ENCODE peak calls at places on chromosomes 5 and 9, in six cellular contexts. S, R, G, F, Y and H are unnamed samples.

GRCh38 chr5:96875805-96876291 is 452 bp upstream of the ERAP2 start:
- DNase-seq in S (no peak), R (no peak), G (no peak), F (no peak), Y (no peak), H (peak; percentile 77)

GRCh38 chr9:69542942-69543704 is 129.0 kb downstream of the APBA1 start:
- DNase-seq in S (peak; percentile 83), R (peak; percentile 78), G (no peak), F (no peak), Y (peak; percentile 56), H (peak; percentile 47)

GRCh38 chr5:164303646-164304225 is 798.3 kb downstream of the MAT2B start:
- DNase-seq in S (no peak), R (no peak), G (no peak), F (peak; percentile 19), Y (no peak), H (no peak)

GRCh38 chr9:78590068-78590467 is 293.1 kb downstream of the PSAT1 start:
- DNase-seq in S (no peak), R (no peak), G (peak; percentile 68), F (no peak), Y (no peak), H (no peak)

GRCh38 chr5:3384531-3384930 is 211.1 kb upstream of the IRX1 start:
- DNase-seq in S (no peak), R (no peak), G (no peak), F (no peak), Y (no peak), H (no peak)

GRCh38 chr5:146993876-146994530 is 115.4 kb upstream of the PPP2R2B start:
- DNase-seq in S (no peak), R (no peak), G (no peak), F (no peak), Y (no peak), H (no peak)

GRCh38 chr5:73638344-73639095 is 12.5 kb downstream of the ARHGEF28 start:
- DNase-seq in S (no peak), R (no peak), G (peak; percentile 78), F (peak; percentile 36), Y (no peak), H (no peak)

GRCh38 chr5:142677212-142677611 is 8.7 kb downstream of the FGF1 start:
- DNase-seq in S (no peak), R (no peak), G (peak; percentile 61), F (no peak), Y (no peak), H (no peak)

GRCh38 chr9:125106285-125106893 is 36.9 kb downstream of the SCAI start:
- DNase-seq in S (no peak), R (no peak), G (peak; percentile 79), F (no peak), Y (no peak), H (no peak)

GRCh38 chr5:138913773-138914172 is 38.6 kb upstream of the LRRTM2 start:
- DNase-seq in S (no peak), R (no peak), G (no peak), F (no peak), Y (no peak), H (no peak)

GRCh38 chr9:115116620-115117284 is 1.2 kb downstream of the TNC start:
- DNase-seq in S (no peak), R (no peak), G (no peak), F (no peak), Y (no peak), H (no peak)

GRCh38 chr9:123058834-123059233 is 25.4 kb downstream of the GPR21 start:
- DNase-seq in S (no peak), R (no peak), G (peak; percentile 65), F (peak; percentile 96), Y (no peak), H (no peak)

GRCh38 chr5:20276061-20276958 is 288.3 kb upstream of the CDH18 start:
- DNase-seq in S (no peak), R (peak; percentile 25), G (peak; percentile 84), F (peak; percentile 20), Y (no peak), H (peak; percentile 68)

GRCh38 chr5:170330568-170331054 is 33.0 kb upstream of the LCP2 start:
- DNase-seq in S (no peak), R (no peak), G (no peak), F (no peak), Y (no peak), H (no peak)

GRCh38 chr5:107668154-107668932 is 2.4 kb downstream of the EFNA5 start:
- DNase-seq in S (no peak), R (no peak), G (no peak), F (no peak), Y (no peak), H (peak; percentile 34)

GRCh38 chr5:134568339-134568700 is 42.9 kb downstream of the JADE2 start:
- DNase-seq in S (no peak), R (no peak), G (no peak), F (no peak), Y (no peak), H (no peak)

GRCh38 chr9:94096819-94097577 is 12.7 kb downstream of the PTPDC1 start:
- DNase-seq in S (no peak), R (no peak), G (peak; percentile 33), F (no peak), Y (no peak), H (no peak)

GRCh38 chr5:67030289-67031069 is 166.1 kb downstream of the CD180 start:
- DNase-seq in S (no peak), R (no peak), G (peak; percentile 27), F (no peak), Y (no peak), H (no peak)

GRCh38 chr5:140131967-140132409 is 6.3 kb downstream of the IGIP start:
- DNase-seq in S (no peak), R (no peak), G (peak; percentile 97), F (peak; percentile 64), Y (no peak), H (no peak)

GRCh38 chr5:153352685-153353219 is 137.7 kb upstream of the GRIA1 start:
- DNase-seq in S (no peak), R (no peak), G (no peak), F (no peak), Y (no peak), H (no peak)

GRCh38 chr5:83683836-83684235 is 36.8 kb downstream of the HAPLN1 start:
- DNase-seq in S (no peak), R (no peak), G (no peak), F (no peak), Y (no peak), H (no peak)
- H3K4me1 ChIP-seq in S (peaks cover 7% of the 10 kb centered on the region), R (peaks cover 10% of the 10 kb centered on the region), G (no peaks in the 10 kb centered on the region), F (no peaks in the 10 kb centered on the region), Y (no peaks in the 10 kb centered on the region), H (no peaks in the 10 kb centered on the region)

GRCh38 chr9:132146575-132146974 is 15.3 kb upstream of the NTNG2 start:
- DNase-seq in S (no peak), R (no peak), G (no peak), F (no peak), Y (no peak), H (no peak)

GRCh38 chr9:132146015-132146414 is 15.8 kb upstream of the NTNG2 start:
- DNase-seq in S (no peak), R (no peak), G (no peak), F (no peak), Y (no peak), H (no peak)

GRCh38 chr9:132143359-132143758 is 18.5 kb upstream of the NTNG2 start:
- DNase-seq in S (no peak), R (no peak), G (no peak), F (no peak), Y (no peak), H (no peak)

GRCh38 chr9:132142883-132143282 is 19.0 kb upstream of the NTNG2 start:
- DNase-seq in S (no peak), R (no peak), G (no peak), F (no peak), Y (no peak), H (no peak)

GRCh38 chr9:132144708-132145365 is 17.0 kb upstream of the NTNG2 start:
- DNase-seq in S (no peak), R (no peak), G (peak; percentile 66), F (peak; percentile 59), Y (no peak), H (no peak)
- H3K23ac ChIP-seq in S (no peak overlapping the region), R (no peak overlapping the region), G (no peak overlapping the region), F (no peak overlapping the region), Y (no peak overlapping the region), H (no peak overlapping the region)

GRCh38 chr5:33438996-33439395 is 1.8 kb upstream of the TARS1 start:
- DNase-seq in S (no peak), R (no peak), G (no peak), F (no peak), Y (no peak), H (no peak)

GRCh38 chr5:33440482-33441240 is at the start of gene TARS1:
- DNase-seq in S (peak; percentile 98), R (peak; percentile 99), G (peak; percentile 100), F (peak; percentile 100), Y (peak; percentile 96), H (peak; percentile 100)

GRCh38 chr5:33444542-33444941 is 3.8 kb downstream of the TARS1 start:
- DNase-seq in S (no peak), R (no peak), G (no peak), F (no peak), Y (no peak), H (no peak)

GRCh38 chr5:33439905-33440481 is 772 bp upstream of the TARS1 start:
- DNase-seq in S (no peak), R (no peak), G (no peak), F (no peak), Y (no peak), H (no peak)

DNA sequence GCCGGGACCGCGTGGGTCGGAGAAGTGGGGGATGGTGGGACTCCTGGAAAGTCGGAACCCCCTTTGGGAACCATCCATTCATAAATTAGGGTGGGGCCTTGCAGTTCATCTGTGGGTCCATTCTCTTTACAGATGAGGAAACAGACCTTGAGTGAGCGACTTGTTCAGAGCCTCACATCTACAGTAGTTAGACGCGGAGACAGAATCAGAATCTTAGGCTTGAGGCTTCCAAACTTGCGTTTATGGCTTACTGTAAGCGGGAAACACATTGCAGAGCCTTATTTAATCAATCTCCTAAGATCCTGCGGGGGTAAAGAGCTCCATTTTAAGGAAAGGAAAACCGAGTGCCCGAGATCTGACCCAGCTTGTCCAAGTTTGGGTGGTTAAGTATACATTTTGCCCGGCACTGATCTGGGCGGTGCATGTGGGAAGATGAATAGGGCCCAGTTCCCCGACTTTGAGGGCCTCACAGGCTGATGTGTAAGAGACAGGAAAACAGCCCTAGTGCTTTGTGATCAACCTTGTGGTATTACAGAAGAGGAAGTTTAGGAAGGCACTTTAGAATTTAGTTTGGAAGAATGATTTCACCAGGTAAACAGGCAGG is 578 bp downstream of the TARS1 start:
- DNase-seq in S (no peak), R (no peak), G (peak; percentile 73), F (no peak), Y (no peak), H (no peak)
- H3K4ac ChIP-seq in S (no peak overlapping the region), R (no peak overlapping the region), G (peak overlapping the region; percentile 99), F (peak overlapping the region; percentile 91), Y (peak overlapping the region; percentile 11), H (peak overlapping the region; percentile 59)

GRCh38 chr5:217860-218456 is at the start of the genes CCDC127 and SDHA:
- DNase-seq in S (peak; percentile 98), R (peak; percentile 95), G (peak; percentile 86), F (peak; percentile 90), Y (peak; percentile 100), H (peak; percentile 95)

GRCh38 chr5:218457-219289 is 553 bp downstream of the SDHA start:
- DNase-seq in S (peak; percentile 24), R (no peak), G (peak; percentile 19), F (peak; percentile 57), Y (no peak), H (peak; percentile 39)

GRCh38 chr5:223791-224190 is 5.7 kb downstream of the SDHA start:
- DNase-seq in S (no peak), R (no peak), G (no peak), F (no peak), Y (no peak), H (no peak)

GRCh38 chr5:220008-220407 is 1.9 kb downstream of the SDHA start:
- DNase-seq in S (no peak), R (no peak), G (no peak), F (peak; percentile 47), Y (no peak), H (no peak)

GRCh38 chr5:219492-219891 is 1.4 kb downstream of the SDHA start:
- DNase-seq in S (no peak), R (no peak), G (peak; percentile 50), F (peak; percentile 54), Y (no peak), H (peak; percentile 6)
- H3K4me1 ChIP-seq in S (peaks cover 8% of the 10 kb centered on the region), R (peaks cover 2% of the 10 kb centered on the region), G (peaks cover 11% of the 10 kb centered on the region), F (peaks cover 6% of the 10 kb centered on the region), Y (peaks cover 4% of the 10 kb centered on the region), H (peaks cover 2% of the 10 kb centered on the region)